ENCODE peak calls at places on chromosomes 2 and 18, in seven cellular contexts. O is transverse colon, M is HL-60, S is GM23338, N is stomach, A is Panc1, V is HCT116. R is an unnamed sample.

GRCh38 chr2:199339826-199340605 is 117.7 kb downstream of the SATB2 start:
- DNase-seq in O (no peak), M (peak), S (no peak), N (no peak), A (no peak), V (no peak), R (no peak)

GRCh38 chr2:214774108-214774507 is 35.4 kb downstream of the BARD1 start:
- DNase-seq in O (no peak), M (no peak), S (no peak), N (no peak), A (no peak), V (no peak), R (no peak)

GRCh38 chr2:174688079-174688478 is 76.2 kb downstream of the CHRNA1 start:
- DNase-seq in O (no peak), M (no peak), S (no peak), N (no peak), A (no peak), V (peak), R (no peak)

GRCh38 chr18:45962866-45963265 is 4.3 kb downstream of the EPG5 start:
- DNase-seq in O (no peak), M (no peak), S (no peak), N (no peak), A (no peak), V (no peak), R (no peak)

GRCh38 chr2:230619471-230619870 is 93.2 kb upstream of the CAB39 start:
- DNase-seq in O (no peak), M (no peak), S (peak), N (no peak), A (no peak), V (no peak), R (no peak)

GRCh38 chr2:33525666-33526065 is 49.2 kb downstream of the RASGRP3 start:
- DNase-seq in O (no peak), M (no peak), S (no peak), N (no peak), A (no peak), V (no peak), R (no peak)

GRCh38 chr2:236661064-236661761 is 91.6 kb downstream of the ACKR3 start:
- DNase-seq in O (no peak), M (no peak), S (peak), N (no peak), A (no peak), V (no peak), R (no peak)

GRCh38 chr18:51135795-51136194 is 61.7 kb downstream of the MEX3C start:
- DNase-seq in O (no peak), M (no peak), S (peak), N (no peak), A (no peak), V (peak), R (no peak)

GRCh38 chr2:226122067-226122466 is 677.6 kb downstream of the IRS1 start:
- DNase-seq in O (no peak), M (no peak), S (no peak), N (no peak), A (no peak), V (no peak), R (no peak)

GRCh38 chr2:157261199-157261782 is 3.8 kb downstream of the GALNT5 start:
- DNase-seq in O (peak), M (no peak), S (no peak), N (peak), A (peak), V (peak), R (no peak)

GRCh38 chr2:163551974-163552373 is 183.8 kb downstream of the FIGN start:
- DNase-seq in O (no peak), M (no peak), S (no peak), N (no peak), A (no peak), V (no peak), R (no peak)

GRCh38 chr2:43414586-43415125 is 181.2 kb downstream of the THADA start:
- DNase-seq in O (no peak), M (no peak), S (no peak), N (no peak), A (no peak), V (no peak), R (no peak)

GRCh38 chr2:43418673-43419072 is 177.2 kb downstream of the THADA start:
- DNase-seq in O (no peak), M (no peak), S (no peak), N (no peak), A (no peak), V (no peak), R (no peak)

GRCh38 chr2:43414033-43414432 is 181.8 kb downstream of the THADA start:
- DNase-seq in O (no peak), M (no peak), S (no peak), N (no peak), A (no peak), V (no peak), R (no peak)

GRCh38 chr2:43417296-43417695 is 178.5 kb downstream of the THADA start:
- DNase-seq in O (no peak), M (peak), S (no peak), N (no peak), A (no peak), V (no peak), R (no peak)

GRCh38 chr2:43415582-43415981 is 180.3 kb downstream of the THADA start:
- DNase-seq in O (no peak), M (no peak), S (no peak), N (no peak), A (no peak), V (no peak), R (no peak)
- TF ChIP-seq POLR2AphosphoS5 in O (no peak), M (no peak), S (no peak), N (no peak), A (no peak), V (no peak), R (no peak)

GRCh38 chr2:11967946-11968465 is 221.6 kb downstream of the LPIN1 start:
- DNase-seq in O (no peak), M (no peak), S (no peak), N (no peak), A (no peak), V (no peak), R (no peak)
- TF ChIP-seq POLR2AphosphoS5 in O (no peak), M (no peak), S (no peak), N (no peak), A (no peak), V (no peak), R (no peak)

GRCh38 chr2:81247648-81248047 is 943.1 kb upstream of the LRRTM1 start:
- DNase-seq in O (no peak), M (no peak), S (no peak), N (no peak), A (no peak), V (no peak), R (no peak)
- TF ChIP-seq POLR2AphosphoS5 in O (no peak), M (no peak), S (no peak), N (no peak), A (no peak), V (no peak), R (no peak)

GRCh38 chr2:195613922-195614321 is 43.1 kb upstream of the SLC39A10 start:
- DNase-seq in O (no peak), M (no peak), S (no peak), N (no peak), A (peak), V (no peak), R (no peak)
- TF ChIP-seq POLR2AphosphoS5 in O (no peak), M (no peak), S (no peak), N (no peak), A (no peak), V (no peak), R (no peak)

DNA sequence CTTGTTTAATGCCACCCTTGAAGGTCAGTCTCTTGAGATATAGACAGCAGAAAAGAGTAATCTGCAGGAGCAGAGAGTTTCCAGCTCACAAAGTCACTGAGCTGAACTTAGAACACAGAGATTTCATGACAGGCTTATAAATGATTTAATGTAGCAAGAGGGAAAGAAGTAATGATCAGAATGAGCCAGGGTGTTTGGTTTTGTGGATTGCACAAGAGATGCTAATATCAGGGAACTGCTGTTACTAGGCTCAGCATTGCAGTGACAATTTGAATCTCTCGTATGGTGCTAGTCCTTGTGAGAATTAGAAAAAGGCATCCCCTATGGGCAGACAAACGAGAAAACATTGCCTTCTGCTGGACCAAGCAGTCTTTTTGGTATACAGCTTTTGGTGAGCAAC is 61.7 kb upstream of the ITGB6 start:
- DNase-seq in O (no peak), M (no peak), S (no peak), N (no peak), A (no peak), V (no peak), R (no peak)
- TF ChIP-seq POLR2AphosphoS5 in O (no peak), M (no peak), S (no peak), N (no peak), A (no peak), V (no peak), R (no peak)

GRCh38 chr2:64945973-64946736 is 43.0 kb upstream of the SLC1A4 start:
- DNase-seq in O (peak), M (peak), S (no peak), N (peak), A (no peak), V (no peak), R (no peak)
- TF ChIP-seq POLR2AphosphoS5 in O (no peak), M (peak), S (no peak), N (no peak), A (no peak), V (no peak), R (no peak)